ENCODE peak calls at places on chromosomes 6 and 20, in five cellular contexts. S, M, P, C and E are unnamed samples. For H3K36me3 and H3K27me3, the result is how much of the 10 kb centered on the place peaks cover.

GRCh38 chr20:39986231-39986904 is 702.7 kb downstream of the MAFB start:
- DNase-seq in S (no peak), C (peak), P (no peak), M (no peak), E (no peak)

GRCh38 chr6:90209527-90209926 is 87.1 kb downstream of the BACH2 start:
- DNase-seq in C (no peak), M (no peak), P (no peak), S (no peak), E (no peak)

GRCh38 chr20:54201268-54201846 is 6.5 kb upstream of the PFDN4 start:
- DNase-seq in C (no peak), P (no peak), S (no peak), M (no peak), E (no peak)

GRCh38 chr20:14334306-14334930 is 3.0 kb downstream of the FLRT3 start:
- DNase-seq in C (peak), M (no peak), S (peak), P (no peak), E (no peak)

GRCh38 chr6:75600694-75601265 is 900 bp upstream of the SENP6 start:
- DNase-seq in P (no peak), C (no peak), M (no peak), S (peak), E (no peak)

GRCh38 chr6:51514396-51515051 is 572.9 kb downstream of the PKHD1 start:
- DNase-seq in M (no peak), S (no peak), C (no peak), P (no peak), E (no peak)

GRCh38 chr6:21264288-21264818 is 329.2 kb upstream of the SOX4 start:
- DNase-seq in C (no peak), M (no peak), S (no peak), P (no peak), E (no peak)

GRCh38 chr6:33197431-33198048 is 2.9 kb downstream of the RXRB start:
- DNase-seq in P (peak), C (no peak), S (peak), M (no peak), E (peak)

GRCh38 chr20:4135385-4136077 is 120.2 kb upstream of the RNF24 start:
- DNase-seq in S (peak), P (no peak), M (no peak), C (peak), E (no peak)

GRCh38 chr20:35264755-35265154 is 13.2 kb downstream of the MMP24OS start:
- DNase-seq in S (peak), M (no peak), P (no peak), C (no peak), E (peak)

GRCh38 chr6:43096451-43097097 is 20.5 kb downstream of the PTK7 start:
- DNase-seq in C (peak), S (peak), M (no peak), P (no peak), E (peak)

GRCh38 chr6:43097502-43097901 is 21.4 kb downstream of the PTK7 start:
- DNase-seq in C (no peak), S (no peak), P (no peak), M (no peak), E (no peak)

GRCh38 chr6:43093361-43094289 is 17.5 kb downstream of the PTK7 start:
- DNase-seq in M (no peak), C (peak), P (no peak), S (peak), E (peak)

GRCh38 chr6:43097098-43097489 is 21.0 kb downstream of the PTK7 start:
- DNase-seq in P (no peak), M (no peak), S (no peak), C (no peak), E (no peak)

DNA sequence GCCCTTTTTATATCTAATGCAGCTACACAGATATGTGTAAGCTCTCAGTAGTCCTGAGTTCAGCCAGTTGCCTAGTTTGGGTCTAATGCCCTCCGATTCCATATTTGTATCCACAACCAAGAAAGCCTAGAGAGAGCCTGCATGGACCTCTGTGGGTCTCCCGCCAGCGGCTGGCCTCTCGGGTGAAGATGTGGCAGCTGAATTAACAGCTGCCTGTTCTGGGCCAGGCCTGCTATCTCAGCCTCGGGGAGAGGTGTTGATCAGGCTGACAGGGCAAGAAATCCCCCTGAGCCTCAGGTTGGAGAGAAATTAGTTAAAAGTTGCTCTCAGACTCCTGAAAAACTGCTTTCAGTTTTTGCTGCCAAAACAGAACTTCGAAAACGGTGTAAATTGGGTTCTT is 19.8 kb downstream of the PTK7 start:
- DNase-seq in S (no peak), P (no peak), M (no peak), C (no peak), E (no peak)
- H3K4me3 ChIP-seq in S (no peak), P (no peak), M (no peak), C (no peak), E (no peak)

GRCh38 chr20:63930971-63931553 is 25.2 kb downstream of the UCKL1 start:
- DNase-seq in C (no peak), S (no peak), P (no peak), M (no peak), E (no peak)
- H3K36me3 ChIP-seq in C (under half), S (under half), P (under half), M (under half), E (half or more)

GRCh38 chr20:47762699-47763098 is 22.6 kb downstream of the SULF2 start:
- DNase-seq in C (peak), P (no peak), S (no peak), M (no peak), E (no peak)
- H3K27me3 ChIP-seq in C (under half), P (under half), S (under half), M (under half), E (under half)

DNA sequence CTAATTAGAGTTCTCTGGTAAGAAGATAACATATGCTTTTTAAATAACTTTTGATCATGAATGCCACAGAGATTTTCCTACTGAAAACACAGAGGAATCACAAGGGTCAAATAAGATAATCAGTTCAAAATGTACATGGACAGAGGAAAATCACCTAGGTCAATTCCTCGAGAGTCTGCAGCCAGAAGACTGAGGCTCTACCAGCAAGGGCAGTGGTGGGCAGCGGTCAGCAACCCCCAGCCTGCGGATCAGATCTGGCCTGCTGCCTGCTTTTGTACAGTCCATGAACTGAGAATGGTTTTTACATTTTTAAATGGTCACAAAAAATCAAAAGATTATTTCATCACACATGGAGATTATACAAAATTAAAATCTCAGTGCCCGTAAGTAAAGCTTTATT is 79.0 kb downstream of the FYN start:
- DNase-seq in M (no peak), S (no peak), C (no peak), P (no peak), E (no peak)
- H3K4me3 ChIP-seq in M (peak), S (no peak), C (no peak), P (no peak), E (no peak)

GRCh38 chr6:30705620-30706019 is 11.5 kb downstream of the MDC1 start:
- DNase-seq in P (peak), C (no peak), S (no peak), M (no peak), E (no peak)

GRCh38 chr6:30707281-30707850 is 9.7 kb downstream of the MDC1 start:
- DNase-seq in S (no peak), M (no peak), C (no peak), P (no peak), E (no peak)

GRCh38 chr6:30703011-30703410 is 12.2 kb upstream of the NRM start:
- DNase-seq in P (peak), M (no peak), S (no peak), C (no peak), E (no peak)

GRCh38 chr6:30700340-30700739 is 9.6 kb upstream of the NRM start:
- DNase-seq in S (no peak), M (no peak), C (no peak), P (peak), E (no peak)

DNA sequence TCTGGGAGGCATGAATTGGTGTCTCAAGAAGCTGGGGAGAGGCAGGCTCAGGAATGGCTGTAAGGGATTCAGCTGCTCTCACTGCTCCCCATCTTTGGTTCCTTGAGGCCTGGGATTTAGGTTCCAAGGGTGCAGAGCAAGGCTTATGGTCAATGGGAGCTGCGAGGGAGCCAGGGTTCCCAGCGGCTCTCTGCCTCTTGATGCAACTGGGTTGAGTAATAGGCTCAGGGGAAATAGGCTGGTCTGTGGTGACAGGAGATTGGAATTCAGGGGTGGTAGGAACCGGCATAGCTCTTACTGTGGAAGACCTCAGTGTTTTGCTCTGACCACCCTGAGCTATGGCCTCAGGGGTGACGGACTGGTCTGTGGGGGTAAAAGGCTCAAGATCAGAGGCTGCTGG is 13.0 kb upstream of the NRM start:
- DNase-seq in M (no peak), P (peak), S (no peak), C (no peak), E (no peak)
- H3K36me3 ChIP-seq in M (under half), P (under half), S (under half), C (under half), E (half or more)

DNA sequence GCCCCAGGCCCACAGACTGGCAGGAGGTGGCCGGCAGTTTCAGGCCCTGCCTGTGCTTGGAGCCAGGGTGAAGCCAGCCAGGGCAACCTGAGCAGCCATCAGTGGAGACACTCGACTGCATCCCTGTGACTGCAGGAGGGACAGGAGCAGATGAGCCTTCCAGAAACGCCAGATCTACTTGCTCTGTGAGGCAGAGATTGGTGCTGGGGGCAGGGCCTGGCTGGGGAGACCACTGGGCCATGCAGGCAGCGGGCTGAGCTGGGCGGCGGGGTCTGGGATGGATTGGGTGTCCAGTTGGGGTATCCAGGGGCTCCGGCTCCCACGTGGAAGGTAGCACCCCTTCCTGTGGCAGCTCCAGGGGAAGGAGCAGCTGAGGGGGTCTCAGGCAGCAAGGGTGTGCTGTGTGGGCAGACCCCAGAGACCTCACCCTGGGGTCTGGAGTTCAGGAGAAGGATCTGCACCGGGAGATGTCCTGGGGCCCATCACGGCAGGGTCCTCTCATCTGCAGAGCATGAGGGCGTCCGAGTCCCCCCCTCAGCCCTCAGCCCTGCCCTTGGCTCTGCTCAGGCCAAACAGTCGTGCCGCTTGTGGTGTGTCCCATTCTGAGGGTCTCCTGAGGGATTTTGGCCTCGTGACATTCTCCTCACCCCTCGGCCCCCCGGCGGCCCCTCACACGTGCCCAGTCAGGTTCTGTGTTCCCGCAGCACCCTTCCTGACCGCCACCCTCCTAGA is 334.9 kb downstream of the TAF4 start:
- DNase-seq in M (no peak), P (peak), C (no peak), S (no peak), E (no peak)
- H3K27me3 ChIP-seq in M (under half), P (under half), C (under half), S (under half), E (under half)

GRCh38 chr6:7087066-7087465 is 20.7 kb upstream of the RREB1 start:
- DNase-seq in S (peak), P (no peak), C (no peak), M (no peak), E (peak)

GRCh38 chr6:7086488-7086887 is 21.3 kb upstream of the RREB1 start:
- DNase-seq in S (peak), M (no peak), P (no peak), C (peak), E (peak)

GRCh38 chr6:7085911-7086310 is 21.9 kb upstream of the RREB1 start:
- DNase-seq in P (no peak), C (peak), M (no peak), S (no peak), E (no peak)

GRCh38 chr6:7087491-7087979 is 20.2 kb upstream of the RREB1 start:
- DNase-seq in P (no peak), S (no peak), C (no peak), M (no peak), E (no peak)

DNA sequence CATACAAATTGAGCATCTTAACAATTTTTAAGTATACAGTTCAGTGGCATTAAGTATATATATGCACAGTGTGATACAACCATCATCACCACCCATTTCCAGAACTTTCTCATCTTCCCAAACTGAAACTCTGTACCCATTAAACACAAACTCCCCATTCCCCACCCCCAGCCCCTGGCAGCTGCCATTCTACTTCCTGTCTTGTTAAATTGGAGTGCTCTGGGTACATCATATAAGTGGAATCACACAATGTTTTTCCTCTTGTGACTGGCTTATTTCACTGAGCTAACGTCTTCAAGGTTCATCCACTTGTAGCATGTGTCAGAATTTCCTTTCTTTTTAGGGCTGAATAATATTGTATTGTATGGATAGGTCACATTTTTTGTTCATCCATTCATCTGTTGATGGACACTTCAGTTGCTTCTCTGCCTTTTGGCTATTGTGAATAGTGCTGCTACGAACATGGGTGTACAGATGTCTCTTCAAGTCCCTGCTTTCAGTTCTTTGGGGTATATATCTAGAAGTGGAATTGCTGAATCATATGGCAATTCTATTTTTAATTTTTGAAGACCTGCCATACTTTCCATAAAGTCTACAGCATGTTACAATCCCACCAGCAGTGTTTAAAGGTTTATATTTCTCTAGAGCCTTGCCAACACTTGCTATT is 19.6 kb upstream of the RREB1 start:
- DNase-seq in P (no peak), M (no peak), C (no peak), S (no peak), E (no peak)
- H3K4me3 ChIP-seq in P (no peak), M (no peak), C (no peak), S (no peak), E (no peak)

DNA sequence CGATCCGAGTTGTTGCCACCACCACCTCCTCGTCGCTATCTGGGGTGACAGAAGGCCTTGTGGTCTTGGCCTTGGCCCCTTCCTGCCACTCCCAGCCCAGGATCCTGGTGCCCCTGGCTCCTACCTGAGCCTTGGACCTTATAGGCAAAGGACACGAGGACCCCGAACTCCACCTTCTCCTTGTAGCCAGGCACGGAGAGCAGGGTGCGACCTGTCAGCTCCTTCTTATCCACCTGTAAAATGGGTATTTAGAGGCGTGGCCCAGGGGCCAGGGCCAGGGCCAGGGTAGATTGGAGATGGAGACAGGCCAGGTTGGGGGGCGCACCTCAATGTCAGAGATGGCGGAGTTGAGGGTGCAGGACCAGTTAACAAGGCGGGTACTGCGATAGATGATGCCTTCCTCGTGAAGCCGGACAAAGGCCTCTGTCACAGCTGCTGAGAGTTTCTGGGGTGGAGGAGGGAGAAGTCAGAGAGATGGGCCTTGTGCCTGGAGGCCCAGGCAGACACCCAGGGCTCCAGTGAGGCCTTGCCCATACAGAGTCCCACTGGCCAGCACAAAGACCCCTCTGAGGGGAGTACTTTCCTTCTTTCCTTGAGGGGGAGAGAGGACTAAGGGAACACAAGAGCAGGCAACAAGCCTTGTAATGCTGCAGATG is 7.3 kb upstream of the VWA7 start:
- DNase-seq in C (no peak), S (no peak), M (no peak), P (peak), E (no peak)
- H3K36me3 ChIP-seq in C (under half), S (under half), M (under half), P (under half), E (half or more)

GRCh38 chr20:25087186-25087929 is 5.4 kb upstream of the VSX1 start:
- DNase-seq in P (no peak), C (no peak), M (no peak), S (no peak), E (no peak)
- H3K27me3 ChIP-seq in P (under half), C (under half), M (under half), S (under half), E (under half)